ENCODE peak calls at places on chromosomes 11 and 22, in ten cellular contexts. One of them, this sample, is unnamed.

GRCh38 chr22:39719559-39720450 is 149.3 kb downstream of the CACNA1I start:
- DNase-seq in sciatic nerve: peak
- DNase-seq in thoracic aorta: no peak
- DNase-seq in lung: no peak
- DNase-seq in putamen: no peak
- DNase-seq in Calu3: no peak
- DNase-seq in uterus: no peak
- DNase-seq in NCI-H1092: no peak
- DNase-seq in effector memory CD8-positive, alpha-beta T cell: no peak
- DNase-seq in stimulated activated CD8-positive, alpha-beta memory T cell treated with anti-CD3 and anti-CD28 coated beads, Interleukin-4, amount 100 ng/mL, for 1 hour: no peak
- DNase-seq in this sample: no peak

GRCh38 chr22:46122511-46122971 is 27.8 kb upstream of the PPARA start:
- DNase-seq in Calu3: peak
- DNase-seq in uterus: peak
- DNase-seq in effector memory CD8-positive, alpha-beta T cell: peak
- DNase-seq in NCI-H1092: no peak
- DNase-seq in sciatic nerve: peak
- DNase-seq in stimulated activated CD8-positive, alpha-beta memory T cell treated with anti-CD3 and anti-CD28 coated beads, Interleukin-4, amount 100 ng/mL, for 1 hour: peak
- DNase-seq in lung: peak
- DNase-seq in putamen: no peak
- DNase-seq in thoracic aorta: no peak
- DNase-seq in this sample: no peak

GRCh38 chr11:70603756-70604211 is 205.5 kb downstream of the CTTN start:
- DNase-seq in effector memory CD8-positive, alpha-beta T cell: no peak
- DNase-seq in lung: peak
- DNase-seq in stimulated activated CD8-positive, alpha-beta memory T cell treated with anti-CD3 and anti-CD28 coated beads, Interleukin-4, amount 100 ng/mL, for 1 hour: no peak
- DNase-seq in uterus: no peak
- DNase-seq in thoracic aorta: no peak
- DNase-seq in Calu3: no peak
- DNase-seq in NCI-H1092: no peak
- DNase-seq in putamen: no peak
- DNase-seq in sciatic nerve: no peak
- DNase-seq in this sample: no peak

GRCh38 chr22:36369922-36370781 is 17.6 kb downstream of the MYH9 start:
- DNase-seq in Calu3: peak
- DNase-seq in thoracic aorta: no peak
- DNase-seq in effector memory CD8-positive, alpha-beta T cell: no peak
- DNase-seq in uterus: no peak
- DNase-seq in stimulated activated CD8-positive, alpha-beta memory T cell treated with anti-CD3 and anti-CD28 coated beads, Interleukin-4, amount 100 ng/mL, for 1 hour: no peak
- DNase-seq in NCI-H1092: no peak
- DNase-seq in lung: peak
- DNase-seq in sciatic nerve: no peak
- DNase-seq in putamen: no peak
- DNase-seq in this sample: peak

GRCh38 chr11:111107501-111107900 is 138.0 kb upstream of the POU2AF2 start:
- DNase-seq in uterus: no peak
- DNase-seq in stimulated activated CD8-positive, alpha-beta memory T cell treated with anti-CD3 and anti-CD28 coated beads, Interleukin-4, amount 100 ng/mL, for 1 hour: no peak
- DNase-seq in Calu3: no peak
- DNase-seq in lung: no peak
- DNase-seq in sciatic nerve: no peak
- DNase-seq in thoracic aorta: no peak
- DNase-seq in NCI-H1092: no peak
- DNase-seq in putamen: no peak
- DNase-seq in effector memory CD8-positive, alpha-beta T cell: no peak
- DNase-seq in this sample: no peak

GRCh38 chr11:32890843-32891656 is 1.6 kb upstream of the QSER1 start:
- DNase-seq in Calu3: no peak
- DNase-seq in effector memory CD8-positive, alpha-beta T cell: no peak
- DNase-seq in stimulated activated CD8-positive, alpha-beta memory T cell treated with anti-CD3 and anti-CD28 coated beads, Interleukin-4, amount 100 ng/mL, for 1 hour: no peak
- DNase-seq in uterus: no peak
- DNase-seq in sciatic nerve: no peak
- DNase-seq in lung: no peak
- DNase-seq in thoracic aorta: no peak
- DNase-seq in NCI-H1092: peak
- DNase-seq in putamen: no peak
- DNase-seq in this sample: peak

GRCh38 chr11:69560141-69560790 is 78.8 kb downstream of the LINC01488 start:
- DNase-seq in sciatic nerve: no peak
- DNase-seq in uterus: no peak
- DNase-seq in NCI-H1092: no peak
- DNase-seq in effector memory CD8-positive, alpha-beta T cell: no peak
- DNase-seq in stimulated activated CD8-positive, alpha-beta memory T cell treated with anti-CD3 and anti-CD28 coated beads, Interleukin-4, amount 100 ng/mL, for 1 hour: no peak
- DNase-seq in thoracic aorta: no peak
- DNase-seq in putamen: no peak
- DNase-seq in lung: no peak
- DNase-seq in Calu3: no peak
- DNase-seq in this sample: no peak

GRCh38 chr11:68051191-68052136 is 12.6 kb downstream of the TCIRG1 start:
- DNase-seq in thoracic aorta: no peak
- DNase-seq in effector memory CD8-positive, alpha-beta T cell: no peak
- DNase-seq in uterus: no peak
- DNase-seq in putamen: no peak
- DNase-seq in stimulated activated CD8-positive, alpha-beta memory T cell treated with anti-CD3 and anti-CD28 coated beads, Interleukin-4, amount 100 ng/mL, for 1 hour: no peak
- DNase-seq in NCI-H1092: no peak
- DNase-seq in sciatic nerve: peak
- DNase-seq in Calu3: no peak
- DNase-seq in lung: no peak
- DNase-seq in this sample: no peak

GRCh38 chr11:104333977-104334376 is 170.0 kb upstream of the PDGFD start:
- DNase-seq in thoracic aorta: no peak
- DNase-seq in uterus: no peak
- DNase-seq in stimulated activated CD8-positive, alpha-beta memory T cell treated with anti-CD3 and anti-CD28 coated beads, Interleukin-4, amount 100 ng/mL, for 1 hour: no peak
- DNase-seq in lung: no peak
- DNase-seq in effector memory CD8-positive, alpha-beta T cell: no peak
- DNase-seq in putamen: no peak
- DNase-seq in Calu3: no peak
- DNase-seq in sciatic nerve: no peak
- DNase-seq in NCI-H1092: no peak
- DNase-seq in this sample: no peak

GRCh38 chr22:43042101-43042780 is 27.3 kb upstream of the PACSIN2 start:
- DNase-seq in sciatic nerve: no peak
- DNase-seq in stimulated activated CD8-positive, alpha-beta memory T cell treated with anti-CD3 and anti-CD28 coated beads, Interleukin-4, amount 100 ng/mL, for 1 hour: no peak
- DNase-seq in putamen: no peak
- DNase-seq in thoracic aorta: no peak
- DNase-seq in lung: no peak
- DNase-seq in uterus: no peak
- DNase-seq in effector memory CD8-positive, alpha-beta T cell: no peak
- DNase-seq in Calu3: no peak
- DNase-seq in NCI-H1092: peak
- DNase-seq in this sample: no peak

GRCh38 chr11:11620251-11620965 is 1.4 kb downstream of the GALNT18 start:
- DNase-seq in NCI-H1092: peak
- DNase-seq in uterus: peak
- DNase-seq in putamen: no peak
- DNase-seq in stimulated activated CD8-positive, alpha-beta memory T cell treated with anti-CD3 and anti-CD28 coated beads, Interleukin-4, amount 100 ng/mL, for 1 hour: no peak
- DNase-seq in sciatic nerve: peak
- DNase-seq in lung: peak
- DNase-seq in effector memory CD8-positive, alpha-beta T cell: no peak
- DNase-seq in thoracic aorta: no peak
- DNase-seq in Calu3: peak
- DNase-seq in this sample: peak

GRCh38 chr11:69969890-69970784 is 108.0 kb upstream of the ANO1 start:
- DNase-seq in sciatic nerve: no peak
- DNase-seq in putamen: no peak
- DNase-seq in thoracic aorta: no peak
- DNase-seq in uterus: no peak
- DNase-seq in effector memory CD8-positive, alpha-beta T cell: no peak
- DNase-seq in Calu3: no peak
- DNase-seq in NCI-H1092: no peak
- DNase-seq in lung: no peak
- DNase-seq in stimulated activated CD8-positive, alpha-beta memory T cell treated with anti-CD3 and anti-CD28 coated beads, Interleukin-4, amount 100 ng/mL, for 1 hour: no peak
- DNase-seq in this sample: no peak

GRCh38 chr11:36608491-36609199 is 10.6 kb upstream of the RAG2 start:
- DNase-seq in NCI-H1092: no peak
- DNase-seq in effector memory CD8-positive, alpha-beta T cell: no peak
- DNase-seq in sciatic nerve: no peak
- DNase-seq in Calu3: no peak
- DNase-seq in thoracic aorta: no peak
- DNase-seq in lung: no peak
- DNase-seq in putamen: no peak
- DNase-seq in stimulated activated CD8-positive, alpha-beta memory T cell treated with anti-CD3 and anti-CD28 coated beads, Interleukin-4, amount 100 ng/mL, for 1 hour: no peak
- DNase-seq in uterus: no peak
- DNase-seq in this sample: no peak

GRCh38 chr11:20599424-20600346 is at the start of gene SLC6A5:
- DNase-seq in uterus: no peak
- DNase-seq in putamen: no peak
- DNase-seq in thoracic aorta: no peak
- DNase-seq in sciatic nerve: no peak
- DNase-seq in effector memory CD8-positive, alpha-beta T cell: no peak
- DNase-seq in Calu3: peak
- DNase-seq in stimulated activated CD8-positive, alpha-beta memory T cell treated with anti-CD3 and anti-CD28 coated beads, Interleukin-4, amount 100 ng/mL, for 1 hour: no peak
- DNase-seq in lung: no peak
- DNase-seq in NCI-H1092: no peak
- DNase-seq in this sample: no peak

GRCh38 chr11:70570693-70571395 is 172.5 kb downstream of the CTTN start:
- DNase-seq in stimulated activated CD8-positive, alpha-beta memory T cell treated with anti-CD3 and anti-CD28 coated beads, Interleukin-4, amount 100 ng/mL, for 1 hour: no peak
- DNase-seq in lung: no peak
- DNase-seq in Calu3: no peak
- DNase-seq in effector memory CD8-positive, alpha-beta T cell: no peak
- DNase-seq in NCI-H1092: no peak
- DNase-seq in uterus: no peak
- DNase-seq in putamen: no peak
- DNase-seq in sciatic nerve: no peak
- DNase-seq in thoracic aorta: no peak
- DNase-seq in this sample: no peak

GRCh38 chr22:39723463-39723862 is 152.9 kb downstream of the CACNA1I start:
- DNase-seq in NCI-H1092: no peak
- DNase-seq in putamen: no peak
- DNase-seq in thoracic aorta: no peak
- DNase-seq in lung: no peak
- DNase-seq in stimulated activated CD8-positive, alpha-beta memory T cell treated with anti-CD3 and anti-CD28 coated beads, Interleukin-4, amount 100 ng/mL, for 1 hour: no peak
- DNase-seq in Calu3: no peak
- DNase-seq in uterus: no peak
- DNase-seq in sciatic nerve: no peak
- DNase-seq in effector memory CD8-positive, alpha-beta T cell: no peak
- DNase-seq in this sample: no peak

GRCh38 chr22:43478621-43479285 is 66.9 kb downstream of the MPPED1 start:
- DNase-seq in uterus: no peak
- DNase-seq in lung: no peak
- DNase-seq in stimulated activated CD8-positive, alpha-beta memory T cell treated with anti-CD3 and anti-CD28 coated beads, Interleukin-4, amount 100 ng/mL, for 1 hour: no peak
- DNase-seq in Calu3: no peak
- DNase-seq in sciatic nerve: no peak
- DNase-seq in putamen: no peak
- DNase-seq in effector memory CD8-positive, alpha-beta T cell: no peak
- DNase-seq in thoracic aorta: no peak
- DNase-seq in NCI-H1092: no peak
- DNase-seq in this sample: no peak

GRCh38 chr11:12691473-12691872 is 17.3 kb downstream of the TEAD1 start:
- DNase-seq in sciatic nerve: no peak
- DNase-seq in stimulated activated CD8-positive, alpha-beta memory T cell treated with anti-CD3 and anti-CD28 coated beads, Interleukin-4, amount 100 ng/mL, for 1 hour: no peak
- DNase-seq in lung: no peak
- DNase-seq in uterus: no peak
- DNase-seq in thoracic aorta: no peak
- DNase-seq in putamen: no peak
- DNase-seq in effector memory CD8-positive, alpha-beta T cell: no peak
- DNase-seq in NCI-H1092: no peak
- DNase-seq in Calu3: no peak
- DNase-seq in this sample: no peak

GRCh38 chr11:76371170-76371569 is 9.8 kb downstream of the THAP12 start:
- DNase-seq in thoracic aorta: no peak
- DNase-seq in putamen: no peak
- DNase-seq in uterus: no peak
- DNase-seq in NCI-H1092: no peak
- DNase-seq in lung: no peak
- DNase-seq in stimulated activated CD8-positive, alpha-beta memory T cell treated with anti-CD3 and anti-CD28 coated beads, Interleukin-4, amount 100 ng/mL, for 1 hour: no peak
- DNase-seq in sciatic nerve: no peak
- DNase-seq in effector memory CD8-positive, alpha-beta T cell: no peak
- DNase-seq in Calu3: no peak
- DNase-seq in this sample: no peak

GRCh38 chr22:47303161-47303890 is 540.9 kb downstream of the TBC1D22A start:
- DNase-seq in thoracic aorta: no peak
- DNase-seq in uterus: no peak
- DNase-seq in effector memory CD8-positive, alpha-beta T cell: no peak
- DNase-seq in NCI-H1092: no peak
- DNase-seq in sciatic nerve: no peak
- DNase-seq in lung: no peak
- DNase-seq in Calu3: no peak
- DNase-seq in putamen: no peak
- DNase-seq in stimulated activated CD8-positive, alpha-beta memory T cell treated with anti-CD3 and anti-CD28 coated beads, Interleukin-4, amount 100 ng/mL, for 1 hour: no peak
- DNase-seq in this sample: no peak

GRCh38 chr11:84853841-84854497 is 773.2 kb downstream of the DLG2 start:
- DNase-seq in thoracic aorta: no peak
- DNase-seq in uterus: no peak
- DNase-seq in stimulated activated CD8-positive, alpha-beta memory T cell treated with anti-CD3 and anti-CD28 coated beads, Interleukin-4, amount 100 ng/mL, for 1 hour: no peak
- DNase-seq in putamen: no peak
- DNase-seq in Calu3: no peak
- DNase-seq in sciatic nerve: no peak
- DNase-seq in effector memory CD8-positive, alpha-beta T cell: no peak
- DNase-seq in lung: no peak
- DNase-seq in NCI-H1092: no peak
- DNase-seq in this sample: no peak